ENCODE peak calls at places on chromosomes 12 and 14, in seven cellular contexts. I, B, E, S, R, Y and G are unnamed samples.

GRCh38 chr14:89807151-89807550 is 147.4 kb downstream of the EFCAB11 start:
- DNase-seq in I (no peak), B (no peak), E (no peak), S (no peak), R (no peak), Y (no peak), G (no peak)

GRCh38 chr12:31752450-31752849 is 23.6 kb upstream of the AMN1 start:
- DNase-seq in I (no peak), B (no peak), E (no peak), S (no peak), R (no peak), Y (no peak), G (no peak)

GRCh38 chr12:128613821-128614220 is 209.9 kb downstream of the SLC15A4 start:
- DNase-seq in I (no peak), B (no peak), E (no peak), S (peak; percentile 29), R (no peak), Y (no peak), G (no peak)

GRCh38 chr14:92973265-92973797 is 50.4 kb downstream of the CHGA start:
- DNase-seq in I (peak; percentile 62), B (peak; percentile 78), E (peak; percentile 29), S (peak; percentile 94), R (peak; percentile 19), Y (peak; percentile 82), G (no peak)

GRCh38 chr12:85057370-85057963 is 21.3 kb downstream of the LRRIQ1 start:
- DNase-seq in I (peak; percentile 68), B (peak; percentile 69), E (peak; percentile 27), S (no peak), R (peak; percentile 5), Y (no peak), G (no peak)

GRCh38 chr12:74552201-74552600 is 14.6 kb downstream of the ATXN7L3B start:
- DNase-seq in I (no peak), B (no peak), E (no peak), S (no peak), R (no peak), Y (no peak), G (no peak)

GRCh38 chr12:24937553-24938244 is 11.2 kb downstream of the BCAT1 start:
- DNase-seq in I (no peak), B (no peak), E (no peak), S (no peak), R (no peak), Y (no peak), G (no peak)

GRCh38 chr12:77998236-77998786 is 167.6 kb downstream of the NAV3 start:
- DNase-seq in I (no peak), B (no peak), E (no peak), S (no peak), R (no peak), Y (no peak), G (peak; percentile 10)

GRCh38 chr12:130878193-130879185 is 6.6 kb downstream of the RAN start:
- DNase-seq in I (no peak), B (peak; percentile 32), E (no peak), S (no peak), R (no peak), Y (no peak), G (no peak)

GRCh38 chr14:58133739-58134138 is 18.3 kb downstream of the ARMH4 start:
- DNase-seq in I (no peak), B (peak; percentile 29), E (peak; percentile 67), S (no peak), R (no peak), Y (no peak), G (no peak)

GRCh38 chr12:97940629-97941028 is 478.0 kb downstream of the RMST start:
- DNase-seq in I (no peak), B (no peak), E (peak; percentile 24), S (no peak), R (no peak), Y (no peak), G (no peak)

GRCh38 chr14:53391156-53391555 is 238.0 kb upstream of the DDHD1 start:
- DNase-seq in I (no peak), B (no peak), E (peak; percentile 44), S (no peak), R (no peak), Y (no peak), G (no peak)

GRCh38 chr12:80553316-80553715 is 109.3 kb downstream of the PTPRQ start:
- DNase-seq in I (no peak), B (peak; percentile 8), E (peak; percentile 65), S (no peak), R (no peak), Y (no peak), G (no peak)

GRCh38 chr12:121005346-121005815 is 10.9 kb downstream of the C12orf43 start:
- DNase-seq in I (peak; percentile 54), B (peak; percentile 65), E (peak; percentile 32), S (no peak), R (peak; percentile 33), Y (no peak), G (peak; percentile 46)

GRCh38 chr14:85444685-85445084 is 85.3 kb upstream of the FLRT2 start:
- DNase-seq in I (peak; percentile 77), B (peak; percentile 38), E (no peak), S (no peak), R (no peak), Y (no peak), G (no peak)

GRCh38 chr12:6821674-6822433 is at the start of gene GPR162:
- DNase-seq in I (peak; percentile 86), B (peak; percentile 82), E (no peak), S (peak; percentile 92), R (no peak), Y (peak; percentile 72), G (no peak)

GRCh38 chr14:21104448-21105060 is 3.7 kb downstream of the TMEM253 start:
- DNase-seq in I (peak; percentile 83), B (peak; percentile 90), E (peak; percentile 74), S (peak; percentile 96), R (peak; percentile 63), Y (peak; percentile 78), G (no peak)

GRCh38 chr12:14960548-14961465 is 594 bp downstream of the ARHGDIB start:
- DNase-seq in I (no peak), B (no peak), E (peak; percentile 48), S (no peak), R (peak; percentile 60), Y (peak; percentile 55), G (peak; percentile 54)

GRCh38 chr12:58919271-58920101 is 818 bp downstream of the LRIG3 start:
- DNase-seq in I (peak; percentile 51), B (peak; percentile 45), E (peak; percentile 76), S (peak; percentile 90), R (no peak), Y (no peak), G (peak; percentile 15)

GRCh38 chr12:100427078-100427477 is 46.6 kb upstream of the NR1H4 start:
- DNase-seq in I (no peak), B (peak; percentile 60), E (peak; percentile 81), S (no peak), R (no peak), Y (no peak), G (no peak)

GRCh38 chr14:53055003-53055402 is 98.1 kb downstream of the DDHD1 start:
- DNase-seq in I (peak; percentile 58), B (peak; percentile 55), E (peak; percentile 40), S (no peak), R (no peak), Y (no peak), G (peak; percentile 7)

GRCh38 chr14:50318031-50318626 is 6.0 kb downstream of the DMAC2L start:
- DNase-seq in I (peak; percentile 27), B (peak; percentile 38), E (peak; percentile 19), S (no peak), R (no peak), Y (no peak), G (no peak)

GRCh38 chr14:76832503-76832988 is 6.3 kb downstream of the LRRC74A start:
- DNase-seq in I (no peak), B (peak; percentile 41), E (no peak), S (no peak), R (no peak), Y (no peak), G (no peak)

DNA sequence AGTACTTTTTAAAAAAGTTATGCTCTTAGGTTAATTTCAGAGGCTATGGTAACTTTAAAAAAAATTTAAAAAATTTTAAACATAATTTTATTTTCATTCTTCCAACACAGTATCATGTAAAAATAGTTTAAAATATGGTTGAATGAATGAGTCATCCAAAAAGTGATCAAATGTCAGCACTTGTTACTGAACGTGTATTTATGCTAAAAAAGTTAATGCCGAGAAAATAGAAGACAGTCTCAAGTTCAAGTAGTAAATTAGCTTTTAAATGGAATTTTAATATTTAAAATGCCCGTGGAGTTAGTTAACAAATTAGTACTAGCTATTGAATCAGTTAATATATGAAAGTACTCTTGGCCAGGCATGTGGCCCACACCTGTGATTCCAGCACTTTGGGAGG is 4.8 kb downstream of the AEBP2 start:
- DNase-seq in I (no peak), B (no peak), E (no peak), S (no peak), R (no peak), Y (no peak), G (no peak)
- H3K4me3 ChIP-seq in I (no peak overlapping the region), B (no peak overlapping the region), E (no peak overlapping the region), S (no peak overlapping the region), R (no peak overlapping the region), Y (no peak overlapping the region), G (peak overlapping the region; percentile 10)

GRCh38 chr12:47904647-47905312 is at the start of gene VDR:
- DNase-seq in I (peak; percentile 79), B (peak; percentile 90), E (peak; percentile 83), S (peak; percentile 95), R (peak; percentile 61), Y (peak; percentile 70), G (peak; percentile 71)
- TF ChIP-seq CTCF in I (peak; percentile 25), B (no peak), E (peak; percentile 15), S (no peak), R (no peak), Y (peak; percentile 19), G (peak; percentile 25)

GRCh38 chr12:4320287-4320858 is 640 bp upstream of the TIGAR start:
- DNase-seq in I (no peak), B (peak; percentile 65), E (no peak), S (no peak), R (no peak), Y (no peak), G (no peak)

GRCh38 chr12:4323400-4323799 is 2.4 kb downstream of the TIGAR start:
- DNase-seq in I (no peak), B (no peak), E (no peak), S (no peak), R (no peak), Y (no peak), G (no peak)

GRCh38 chr12:4320859-4321701 is at the start of gene TIGAR:
- DNase-seq in I (peak; percentile 98), B (peak; percentile 98), E (peak; percentile 97), S (peak; percentile 98), R (peak; percentile 87), Y (peak; percentile 94), G (peak; percentile 99)

GRCh38 chr12:4324366-4324765 is 3.4 kb downstream of the TIGAR start:
- DNase-seq in I (no peak), B (no peak), E (no peak), S (no peak), R (no peak), Y (no peak), G (no peak)

DNA sequence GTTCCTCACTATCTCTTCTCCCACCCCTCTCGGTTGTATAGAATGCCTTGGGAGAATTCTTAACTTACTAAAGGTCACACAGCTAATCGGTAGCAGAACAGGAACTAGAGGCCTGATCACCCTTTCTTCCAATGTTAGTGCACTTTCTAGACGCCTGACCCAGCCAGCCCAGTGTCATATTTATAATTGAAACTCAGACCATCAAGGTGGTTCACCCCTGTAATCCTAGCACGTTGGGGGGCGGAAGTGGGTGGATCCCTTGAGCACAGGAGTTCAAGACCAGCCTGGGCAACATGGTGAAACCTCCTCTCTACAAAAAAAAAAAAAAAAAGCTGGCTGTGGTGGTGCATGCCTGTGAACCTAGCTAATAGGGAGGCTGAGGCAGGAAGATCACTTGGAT is 1.8 kb downstream of the TIGAR start:
- DNase-seq in I (no peak), B (no peak), E (no peak), S (no peak), R (no peak), Y (no peak), G (peak; percentile 32)
- H3K4me3 ChIP-seq in I (no peak overlapping the region), B (no peak overlapping the region), E (peak overlapping the region; percentile 90), S (no peak overlapping the region), R (no peak overlapping the region), Y (no peak overlapping the region), G (peak overlapping the region; percentile 68)

GRCh38 chr12:2682301-2683282 is 112.2 kb upstream of the FKBP4 start:
- DNase-seq in I (peak; percentile 74), B (peak; percentile 44), E (peak; percentile 15), S (peak; percentile 68), R (peak; percentile 48), Y (no peak), G (no peak)
- TF ChIP-seq CTCF in I (peak; percentile 26), B (peak; percentile 61), E (peak; percentile 48), S (no peak), R (peak; percentile 77), Y (peak; percentile 48), G (peak; percentile 65)